ENCODE peak calls at places on chromosomes 5 and 9, in five cellular contexts. Y, L, S, E and D are unnamed samples.

GRCh38 chr5:171825046-171825445 is 39.4 kb downstream of the SMIM23 start:
- DNase-seq in Y (no peak), L (peak; percentile 11), S (no peak), E (no peak), D (no peak)

GRCh38 chr9:21141427-21141882 is at the start of gene IFNW1:
- DNase-seq in Y (no peak), L (peak; percentile 10), S (peak; percentile 25), E (no peak), D (no peak)

GRCh38 chr5:129858126-129858675 is 46.1 kb upstream of the CHSY3 start:
- DNase-seq in Y (no peak), L (no peak), S (no peak), E (no peak), D (no peak)

GRCh38 chr5:115246361-115246991 is 16.2 kb downstream of the PGGT1B start:
- DNase-seq in Y (peak; percentile 27), L (peak; percentile 46), S (peak; percentile 38), E (no peak), D (peak; percentile 73)

GRCh38 chr9:83299556-83299955 is 236.6 kb upstream of the RASEF start:
- DNase-seq in Y (no peak), L (peak; percentile 46), S (no peak), E (no peak), D (peak; percentile 15)

GRCh38 chr5:76595755-76596481 is 27.3 kb downstream of the F2RL2 start:
- DNase-seq in Y (no peak), L (no peak), S (no peak), E (no peak), D (no peak)

GRCh38 chr5:1760656-1761452 is 38.8 kb downstream of the MRPL36 start:
- DNase-seq in Y (no peak), L (no peak), S (no peak), E (no peak), D (no peak)

GRCh38 chr5:113266227-113266912 is 168.4 kb downstream of the TSSK1B start:
- DNase-seq in Y (no peak), L (no peak), S (no peak), E (no peak), D (peak; percentile 92)

GRCh38 chr5:151213803-151214613 is 9.9 kb downstream of the CCDC69 start:
- DNase-seq in Y (peak; percentile 40), L (peak; percentile 35), S (peak; percentile 44), E (peak; percentile 86), D (no peak)

GRCh38 chr9:104794070-104794469 is 30.1 kb downstream of the NIPSNAP3B start:
- DNase-seq in Y (no peak), L (no peak), S (no peak), E (no peak), D (no peak)

GRCh38 chr5:57124014-57124413 is 49.8 kb upstream of the GPBP1 start:
- DNase-seq in Y (no peak), L (no peak), S (no peak), E (no peak), D (no peak)

GRCh38 chr5:98880598-98880997 is 48.2 kb downstream of the CHD1 start:
- DNase-seq in Y (no peak), L (no peak), S (no peak), E (no peak), D (no peak)

GRCh38 chr9:126607086-126607485 is 6.6 kb upstream of the LMX1B start:
- DNase-seq in Y (no peak), L (no peak), S (no peak), E (no peak), D (no peak)

GRCh38 chr9:120705174-120705573 is 9.1 kb downstream of the MEGF9 start:
- DNase-seq in Y (no peak), L (no peak), S (no peak), E (no peak), D (no peak)

GRCh38 chr9:133771486-133772482 is 33.6 kb upstream of the SARDH start:
- DNase-seq in Y (no peak), L (no peak), S (no peak), E (peak; percentile 3), D (no peak)

GRCh38 chr5:91074615-91075014 is 308.5 kb downstream of the ARRDC3 start:
- DNase-seq in Y (no peak), L (peak; percentile 57), S (no peak), E (no peak), D (no peak)

GRCh38 chr5:77171141-77171910 is 39.2 kb upstream of the PDE8B start:
- DNase-seq in Y (no peak), L (no peak), S (no peak), E (no peak), D (peak; percentile 73)

GRCh38 chr5:62909331-62909730 is 330.7 kb downstream of the LRRC70 start:
- DNase-seq in Y (no peak), L (no peak), S (no peak), E (no peak), D (no peak)

GRCh38 chr5:146606838-146607237 is 90.8 kb upstream of the GPR151 start:
- DNase-seq in Y (no peak), L (no peak), S (no peak), E (no peak), D (peak; percentile 59)

GRCh38 chr5:38556599-38557308 is at the start of gene LIFR:
- DNase-seq in Y (peak; percentile 88), L (peak; percentile 87), S (peak; percentile 77), E (peak; percentile 51), D (peak; percentile 84)